ENCODE peak calls at places on chromosomes 1 and 21, in ten cellular contexts. M is HL-60, V is fibroblast of mammary gland, B is B cell, Z is left ventricle myocardium inferior, D is fibroblast of pulmonary artery, W is endothelial cell, J is colonic mucosa, K is progenitor cell of endocrine pancreas, R is nephron progenitor cell. G is an unnamed sample.

GRCh38 chr1:202807926-202808757 is at the start of gene KDM5B:
- DNase-seq in D (peak), V (peak), B (peak), Z (peak), R (peak), J (peak), K (peak), W (peak), M (peak), G (peak)

GRCh38 chr21:26833011-26833410 is 12.2 kb downstream of the ADAMTS1 start:
- DNase-seq in R (no peak), D (no peak), J (no peak), W (no peak), V (no peak), M (no peak), B (no peak), Z (no peak), K (no peak), G (no peak)

GRCh38 chr1:154206212-154206611 is at the start of gene CFAP141:
- DNase-seq in Z (no peak), W (no peak), V (no peak), D (no peak), B (no peak), M (no peak), J (no peak), R (no peak), K (no peak), G (no peak)

GRCh38 chr1:212586429-212587303 is 21.9 kb upstream of the ATF3 start:
- DNase-seq in M (no peak), D (no peak), R (no peak), W (no peak), J (no peak), B (no peak), V (no peak), Z (no peak), K (no peak), G (no peak)

GRCh38 chr21:42202321-42202720 is 16.6 kb upstream of the ABCG1 start:
- DNase-seq in M (no peak), R (no peak), Z (no peak), K (no peak), J (no peak), W (no peak), D (peak), V (no peak), B (no peak), G (no peak)

GRCh38 chr1:53639251-53639721 is 99.7 kb downstream of the GLIS1 start:
- DNase-seq in B (no peak), W (no peak), V (peak), R (peak), Z (no peak), M (no peak), D (no peak), J (no peak), K (no peak), G (no peak)

GRCh38 chr1:93288558-93288957 is 57.1 kb upstream of the DR1 start:
- DNase-seq in J (no peak), W (no peak), B (no peak), K (no peak), V (peak), D (peak), R (no peak), M (no peak), Z (no peak), G (no peak)

GRCh38 chr21:45509566-45510465 is 32.4 kb downstream of the SLC19A1 start:
- DNase-seq in V (no peak), W (no peak), B (no peak), M (no peak), R (peak), K (no peak), J (no peak), D (no peak), Z (peak), G (peak)

GRCh38 chr1:77143529-77144121 is 75.6 kb downstream of the PIGK start:
- DNase-seq in B (no peak), V (peak), D (peak), J (no peak), R (no peak), M (no peak), W (no peak), K (no peak), Z (no peak), G (no peak)

GRCh38 chr21:39263372-39263771 is 50.1 kb downstream of the BRWD1 start:
- DNase-seq in J (no peak), K (no peak), B (no peak), W (no peak), R (no peak), D (peak), M (no peak), V (peak), Z (no peak), G (no peak)

GRCh38 chr1:1968767-1969504 is 34.6 kb downstream of the CFAP74 start:
- DNase-seq in W (no peak), K (no peak), M (no peak), V (no peak), B (no peak), D (no peak), Z (no peak), J (no peak), R (no peak), G (no peak)

GRCh38 chr1:87869563-87869962 is 540.9 kb downstream of the LMO4 start:
- DNase-seq in Z (no peak), V (peak), W (no peak), J (no peak), M (peak), D (peak), K (no peak), B (no peak), R (no peak), G (peak)

DNA sequence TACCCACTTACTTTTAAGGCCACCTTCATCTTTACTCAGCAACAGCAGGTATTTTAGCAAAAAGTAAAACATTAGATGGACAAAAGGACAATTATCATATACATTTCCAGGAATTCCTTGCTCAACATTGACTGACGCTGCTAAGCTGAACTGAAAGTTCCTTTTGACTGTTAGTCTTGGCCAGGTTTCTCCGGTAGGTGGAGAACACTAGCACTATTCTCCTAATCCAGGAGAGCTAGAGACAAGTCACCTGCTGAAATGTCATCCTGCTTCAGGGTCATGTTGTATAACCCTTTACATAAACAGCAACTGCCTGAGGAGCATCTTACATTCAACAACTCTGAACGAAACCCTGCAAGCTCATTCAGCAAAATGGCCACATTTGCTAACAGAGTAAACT is 109.0 kb upstream of the ESRRG start:
- DNase-seq in V (no peak), Z (no peak), B (no peak), K (no peak), D (no peak), R (no peak), J (no peak), M (no peak), W (no peak), G (no peak)
- TF ChIP-seq CTCF in V (no peak), Z (no peak), B (no peak), K (no peak), D (no peak), R (no peak), J (no peak), M (no peak), W (no peak), G (no peak)

DNA sequence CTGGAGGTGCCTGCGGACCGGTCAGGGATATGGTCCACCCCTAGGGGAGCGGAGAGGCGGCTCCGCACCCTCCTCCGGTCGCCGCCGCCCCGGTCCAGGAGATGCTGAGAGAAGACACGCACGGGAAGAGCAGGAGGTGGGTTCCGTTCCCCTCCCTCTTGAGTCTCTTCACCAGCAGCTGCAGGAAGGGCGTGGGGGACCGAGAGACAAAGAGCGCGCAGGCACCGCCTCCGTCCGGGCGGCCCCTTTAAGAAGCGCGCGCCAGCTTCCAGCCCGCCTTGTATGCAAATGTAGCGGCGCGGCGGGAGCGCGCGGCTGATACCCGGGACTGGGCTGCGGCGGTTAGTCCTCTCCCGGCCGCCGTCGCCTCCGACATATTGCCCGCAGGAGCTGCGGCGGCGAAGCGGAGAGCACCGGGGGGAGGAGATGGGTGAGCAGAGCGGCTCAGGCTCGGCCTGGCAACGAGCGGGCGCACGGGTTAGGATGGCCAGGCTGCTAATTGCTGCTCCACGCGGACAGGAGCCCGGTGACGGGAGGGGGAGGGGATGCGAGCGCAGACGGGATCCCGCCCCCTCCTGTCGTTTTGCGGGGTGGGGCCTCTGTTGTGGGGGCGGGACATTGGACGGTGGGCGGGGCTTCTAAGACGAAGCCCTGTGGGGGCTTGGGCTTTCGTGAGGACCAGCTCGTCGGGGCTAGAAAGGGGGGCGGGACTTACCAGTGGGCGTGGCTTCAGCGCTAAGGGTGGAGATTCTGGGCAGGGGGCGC is at the start of gene TMEM39B:
- DNase-seq in J (peak), V (peak), Z (peak), B (peak), K (peak), D (peak), R (peak), W (peak), M (peak), G (peak)
- TF ChIP-seq CTCF in J (no peak), V (no peak), Z (peak), B (no peak), K (no peak), D (no peak), R (peak), W (no peak), M (no peak), G (no peak)

GRCh38 chr1:156948708-156949107 is 28.3 kb downstream of the LRRC71 start:
- DNase-seq in K (no peak), W (no peak), J (no peak), B (no peak), V (no peak), D (no peak), M (no peak), Z (no peak), R (no peak), G (no peak)
- TF ChIP-seq CTCF in K (peak), W (peak), J (no peak), B (no peak), V (no peak), D (peak), M (no peak), Z (no peak), R (no peak), G (no peak)

GRCh38 chr1:216566809-216567208 is 143.6 kb upstream of the USH2A start:
- DNase-seq in J (no peak), R (no peak), K (no peak), Z (no peak), D (peak), V (peak), W (no peak), M (no peak), B (peak), G (no peak)
- TF ChIP-seq CTCF in J (no peak), R (no peak), K (peak), Z (no peak), D (peak), V (peak), W (no peak), M (no peak), B (no peak), G (no peak)

DNA sequence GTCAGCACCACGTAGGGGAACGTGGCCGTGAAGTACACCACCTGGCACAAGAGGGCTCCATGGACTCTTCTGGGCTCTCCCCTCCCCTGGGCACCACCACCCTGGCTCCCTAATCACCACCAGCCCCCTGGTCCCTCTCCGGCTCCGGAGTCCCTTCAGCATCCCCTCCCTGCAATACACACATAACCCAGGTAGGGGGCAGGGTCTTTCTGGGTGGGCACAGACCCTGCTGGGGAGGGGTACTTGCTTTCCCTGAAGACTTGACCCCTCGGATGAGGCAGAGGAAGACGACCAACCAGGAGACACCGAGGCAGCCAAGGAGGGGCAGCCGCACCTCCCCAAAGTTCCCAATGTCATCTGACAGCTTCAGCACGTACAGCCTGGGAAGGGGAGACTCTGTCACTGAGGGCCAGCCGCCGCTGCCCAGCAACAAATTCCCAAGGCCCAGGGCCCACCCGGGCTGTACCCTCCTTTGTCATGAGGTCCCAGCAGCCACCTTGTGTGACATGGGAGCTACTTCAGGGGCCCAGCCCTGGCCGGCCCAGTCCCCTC is 11.3 kb downstream of the CCDC24 start:
- DNase-seq in J (no peak), R (no peak), Z (no peak), K (no peak), B (no peak), V (no peak), W (no peak), D (no peak), M (no peak), G (no peak)
- TF ChIP-seq CTCF in J (no peak), R (peak), Z (no peak), K (peak), B (peak), V (peak), W (peak), D (peak), M (no peak), G (peak)

DNA sequence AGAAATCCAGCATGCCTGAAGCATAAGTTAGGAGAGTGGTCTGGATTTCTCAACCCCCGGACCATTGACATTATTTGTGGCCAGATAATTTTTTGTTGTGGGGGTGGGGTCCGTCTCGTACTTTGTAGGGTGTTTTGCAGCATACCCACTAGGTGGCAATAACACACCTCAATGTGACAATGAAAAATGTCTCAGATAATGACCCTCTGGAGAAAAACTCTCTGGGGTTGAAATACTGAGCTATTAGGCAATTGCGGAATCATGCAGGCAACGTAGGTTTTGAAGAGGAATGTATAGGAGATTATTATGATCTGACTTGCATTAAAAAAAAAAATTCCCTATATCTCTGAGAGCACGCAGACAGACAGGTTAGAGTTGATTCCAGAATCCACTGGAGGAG is 25.3 kb upstream of the RRP15 start:
- DNase-seq in D (peak), K (no peak), J (no peak), W (peak), Z (no peak), B (no peak), M (peak), V (no peak), R (peak), G (no peak)
- TF ChIP-seq CTCF in D (peak), K (peak), J (no peak), W (peak), Z (no peak), B (peak), M (peak), V (peak), R (peak), G (peak)

GRCh38 chr1:244234009-244234643 is 183.0 kb downstream of the ZBTB18 start:
- DNase-seq in V (no peak), B (no peak), Z (no peak), D (no peak), K (no peak), M (no peak), R (peak), J (no peak), W (no peak), G (no peak)

GRCh38 chr1:244236101-244236500 is 185.0 kb downstream of the ZBTB18 start:
- DNase-seq in M (no peak), B (no peak), D (peak), W (no peak), V (no peak), K (no peak), Z (no peak), J (no peak), R (no peak), G (no peak)

GRCh38 chr1:244231193-244231571 is 180.1 kb downstream of the ZBTB18 start:
- DNase-seq in D (peak), W (no peak), M (peak), J (no peak), V (peak), Z (no peak), R (no peak), K (no peak), B (no peak), G (no peak)

GRCh38 chr1:244230470-244230869 is 179.4 kb downstream of the ZBTB18 start:
- DNase-seq in W (no peak), V (no peak), K (no peak), M (no peak), Z (no peak), R (no peak), B (no peak), D (no peak), J (no peak), G (no peak)

DNA sequence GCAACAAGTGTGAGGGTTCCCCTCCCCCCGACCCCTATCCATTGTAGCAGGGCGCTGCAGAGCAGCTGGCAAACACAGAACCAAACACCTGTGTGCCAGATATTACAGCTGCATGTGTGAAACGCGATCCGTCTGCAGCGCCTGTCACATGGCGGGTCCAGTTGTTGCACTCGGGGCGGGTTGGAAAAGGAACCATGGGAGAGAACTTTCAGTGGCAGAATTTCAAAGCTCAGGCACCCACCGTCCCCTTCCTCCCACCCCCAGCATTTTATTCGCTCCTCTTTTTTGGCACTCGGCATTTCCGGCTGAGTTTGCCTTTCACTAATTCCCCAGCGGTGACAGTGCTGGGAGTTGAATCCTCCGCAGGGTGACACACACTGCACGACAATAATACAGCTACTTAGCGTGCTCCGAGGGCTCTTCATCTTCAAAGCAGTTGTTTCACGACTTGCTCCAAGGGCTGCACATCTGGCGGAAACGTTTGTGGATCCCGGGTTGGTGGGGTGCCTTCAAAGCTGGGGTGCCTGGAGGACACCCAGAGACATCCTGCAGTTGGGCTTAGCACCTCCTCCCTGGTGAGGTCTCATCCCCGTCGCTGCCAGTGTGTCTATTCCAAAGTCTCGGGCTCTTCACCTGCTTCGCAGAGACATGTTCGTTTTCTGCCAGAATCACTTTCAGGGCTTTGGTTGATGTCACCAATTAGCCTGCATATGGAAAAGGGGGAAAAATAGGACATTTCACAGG is 180.7 kb downstream of the ZBTB18 start:
- DNase-seq in J (no peak), K (no peak), B (no peak), D (peak), W (no peak), M (no peak), V (peak), Z (no peak), R (peak), G (no peak)
- TF ChIP-seq CTCF in J (no peak), K (no peak), B (no peak), D (no peak), W (no peak), M (no peak), V (no peak), Z (no peak), R (no peak), G (no peak)

GRCh38 chr1:12052997-12053686 is 10.0 kb upstream of the TNFRSF8 start:
- DNase-seq in W (no peak), D (no peak), M (no peak), R (no peak), B (no peak), V (no peak), K (no peak), Z (peak), J (no peak), G (no peak)
- TF ChIP-seq CTCF in W (no peak), D (no peak), M (no peak), R (no peak), B (no peak), V (no peak), K (peak), Z (peak), J (no peak), G (no peak)

GRCh38 chr1:23368562-23369334 is 888 bp downstream of the ZNF436 start:
- DNase-seq in W (peak), B (peak), D (peak), R (peak), M (peak), Z (peak), V (peak), J (peak), K (peak), G (peak)
- TF ChIP-seq CTCF in W (no peak), B (peak), D (no peak), R (peak), M (no peak), Z (peak), V (peak), J (no peak), K (peak), G (no peak)

GRCh38 chr1:5637171-5637570 is 355.1 kb downstream of the NPHP4 start:
- DNase-seq in V (peak), Z (no peak), R (no peak), K (no peak), M (peak), J (peak), W (no peak), D (no peak), B (no peak), G (no peak)
- TF ChIP-seq CTCF in V (peak), Z (peak), R (no peak), K (peak), M (peak), J (peak), W (no peak), D (no peak), B (no peak), G (peak)